ENCODE peak calls at places on chromosome 6, in eight cellular contexts. R, V, A, N, C, Y, I and O are unnamed samples.

GRCh38 chr6:56851104-56851503 is 103.8 kb upstream of the BEND6 start:
- DNase-seq in N (no peak), C (no peak), R (no peak), V (peak; percentile 74), A (peak; percentile 41), I (no peak), Y (no peak), O (no peak)

GRCh38 chr6:13866291-13866690 is 51.9 kb upstream of the MCUR1 start:
- DNase-seq in C (no peak), V (no peak), R (no peak), A (no peak), Y (no peak), N (no peak), I (no peak), O (no peak)

GRCh38 chr6:128238248-128238647 is 282.2 kb downstream of the PTPRK start:
- DNase-seq in N (no peak), A (no peak), C (no peak), V (no peak), Y (no peak), I (no peak), R (no peak), O (no peak)

GRCh38 chr6:135180458-135181332 is at the start of gene MYB:
- DNase-seq in V (peak; percentile 38), C (no peak), I (peak; percentile 61), R (no peak), A (peak; percentile 69), N (peak; percentile 89), Y (peak; percentile 59), O (peak; percentile 92)

GRCh38 chr6:134111062-134111677 is 58.7 kb upstream of the SLC2A12 start:
- DNase-seq in V (peak; percentile 68), N (peak; percentile 66), A (peak; percentile 34), Y (peak; percentile 72), C (no peak), I (no peak), R (no peak), O (peak; percentile 81)

GRCh38 chr6:127342296-127342945 is 988 bp downstream of the ECHDC1 start:
- DNase-seq in A (no peak), C (no peak), N (no peak), V (peak; percentile 54), R (no peak), I (no peak), Y (peak; percentile 3), O (no peak)

GRCh38 chr6:69631552-69632346 is 165.1 kb downstream of the LMBRD1 start:
- DNase-seq in N (no peak), Y (no peak), I (no peak), C (no peak), A (no peak), V (no peak), R (no peak), O (peak; percentile 24)

GRCh38 chr6:47836639-47837038 is 54.8 kb downstream of the OPN5 start:
- DNase-seq in V (no peak), C (no peak), A (no peak), Y (no peak), N (peak; percentile 4), I (no peak), R (no peak), O (peak; percentile 18)

GRCh38 chr6:41489284-41489851 is 56.8 kb upstream of the FOXP4 start:
- DNase-seq in Y (no peak), N (no peak), R (no peak), C (peak; percentile 33), I (peak; percentile 19), A (peak; percentile 41), V (peak; percentile 56), O (no peak)

GRCh38 chr6:108166664-108167448 is 1.0 kb downstream of the NR2E1 start:
- DNase-seq in R (no peak), V (no peak), I (no peak), Y (no peak), C (no peak), N (peak; percentile 11), A (peak; percentile 38), O (no peak)

GRCh38 chr6:74534485-74535211 is 671.2 kb downstream of the COL12A1 start:
- DNase-seq in Y (peak; percentile 90), R (peak; percentile 23), N (no peak), V (peak; percentile 86), I (no peak), A (no peak), C (no peak), O (no peak)

GRCh38 chr6:2021713-2022125 is 223.7 kb downstream of the GMDS start:
- DNase-seq in V (peak; percentile 77), Y (no peak), A (no peak), R (peak; percentile 58), C (peak; percentile 66), I (peak; percentile 74), N (no peak), O (no peak)

GRCh38 chr6:112468359-112468758 is 121.2 kb downstream of the RFPL4B start:
- DNase-seq in V (peak; percentile 65), R (no peak), C (no peak), A (no peak), Y (peak; percentile 1), I (no peak), N (no peak), O (no peak)

GRCh38 chr6:160933256-160933655 is 58.3 kb upstream of the MAP3K4 start:
- DNase-seq in Y (no peak), A (peak; percentile 26), N (no peak), I (peak; percentile 14), C (no peak), R (no peak), V (no peak), O (no peak)

GRCh38 chr6:3390698-3391097 is 66.2 kb downstream of the SLC22A23 start:
- DNase-seq in A (no peak), I (peak; percentile 56), R (no peak), Y (peak; percentile 12), N (no peak), C (peak; percentile 88), V (peak; percentile 69), O (no peak)

GRCh38 chr6:52546678-52547077 is 30.2 kb downstream of the TRAM2 start:
- DNase-seq in I (no peak), A (no peak), Y (no peak), V (no peak), N (no peak), R (no peak), C (no peak), O (peak; percentile 49)

GRCh38 chr6:168554472-168554871 is 113.5 kb downstream of the SMOC2 start:
- DNase-seq in Y (no peak), C (no peak), I (no peak), N (no peak), A (no peak), V (no peak), R (no peak), O (no peak)

GRCh38 chr6:32436995-32437836 is 2.5 kb upstream of the HLA-DRA start:
- DNase-seq in C (no peak), A (no peak), V (peak; percentile 17), R (no peak), N (no peak), I (no peak), Y (no peak), O (peak; percentile 44)

GRCh38 chr6:152356659-152357058 is 280.5 kb downstream of the SYNE1 start:
- DNase-seq in V (peak; percentile 47), Y (peak; percentile 34), I (no peak), C (no peak), A (no peak), N (peak; percentile 14), R (no peak), O (peak; percentile 46)

GRCh38 chr6:112781236-112781635 is 434.1 kb downstream of the RFPL4B start:
- DNase-seq in N (no peak), A (no peak), R (no peak), Y (peak; percentile 17), V (peak; percentile 10), I (no peak), C (no peak), O (no peak)

GRCh38 chr6:125066964-125067363 is 86.6 kb upstream of the TPD52L1 start:
- DNase-seq in C (no peak), I (no peak), Y (no peak), V (peak; percentile 30), A (no peak), N (peak; percentile 33), R (no peak), O (no peak)

GRCh38 chr6:41416165-41416837 is 80.9 kb downstream of the NCR2 start:
- DNase-seq in C (no peak), Y (no peak), I (no peak), R (no peak), N (no peak), V (no peak), A (no peak), O (no peak)

GRCh38 chr6:67165606-67166005 is 1458.6 kb upstream of the EYS start:
- DNase-seq in I (no peak), N (no peak), C (no peak), Y (no peak), A (no peak), R (no peak), V (no peak), O (no peak)

GRCh38 chr6:17165383-17165782 is 63.5 kb downstream of the STMND1 start:
- DNase-seq in V (peak; percentile 55), R (no peak), Y (no peak), I (no peak), C (no peak), A (no peak), N (no peak), O (no peak)

GRCh38 chr6:64281167-64281566 is 645.6 kb downstream of the PHF3 start:
- DNase-seq in C (no peak), I (no peak), N (no peak), V (no peak), Y (no peak), R (no peak), A (no peak), O (no peak)

GRCh38 chr6:64280569-64280968 is 645.0 kb downstream of the PHF3 start:
- DNase-seq in Y (peak; percentile 6), R (peak; percentile 27), N (peak; percentile 14), C (no peak), V (peak; percentile 65), I (no peak), A (peak; percentile 15), O (peak; percentile 16)
- TF ChIP-seq CTCF in Y (peak; percentile 31), R (peak; percentile 69), N (no peak), C (no peak), V (peak; percentile 70), I (no peak), A (no peak), O (peak; percentile 64)

DNA sequence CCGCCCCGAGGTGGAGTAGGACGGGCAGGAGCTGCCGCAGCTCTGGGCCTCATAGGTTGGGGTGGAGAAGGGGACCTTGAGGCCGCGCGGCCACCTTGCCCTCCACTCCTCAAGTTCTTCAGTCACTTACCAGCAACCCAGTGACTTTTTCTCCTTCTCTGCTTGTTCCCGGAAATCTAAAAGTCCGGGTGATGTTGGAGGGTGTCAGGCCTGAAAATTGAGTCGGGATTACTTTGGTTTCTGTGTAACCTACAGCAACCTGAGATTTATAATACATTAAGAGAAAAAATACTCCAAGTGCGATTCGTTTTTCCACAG is 338 bp downstream of the RWDD1 start:
- DNase-seq in N (no peak), A (no peak), C (no peak), V (no peak), Y (no peak), R (no peak), I (no peak), O (no peak)
- TF ChIP-seq CTCF in N (no peak), A (no peak), C (no peak), V (no peak), Y (no peak), R (no peak), I (no peak), O (no peak)

GRCh38 chr6:20440291-20440690 is 38.6 kb downstream of the E2F3 start:
- DNase-seq in A (no peak), N (no peak), C (no peak), V (no peak), I (no peak), Y (no peak), R (no peak), O (no peak)
- TF ChIP-seq CTCF in A (no peak), N (no peak), C (no peak), V (no peak), I (no peak), Y (no peak), R (no peak), O (no peak)

GRCh38 chr6:37365791-37366190 is 12.0 kb downstream of the RNF8 start:
- DNase-seq in A (no peak), I (no peak), V (peak; percentile 35), Y (no peak), C (no peak), R (no peak), N (no peak), O (no peak)
- TF ChIP-seq CTCF in A (no peak), I (peak; percentile 53), V (peak; percentile 46), Y (peak; percentile 13), C (no peak), R (peak; percentile 12), N (no peak), O (peak; percentile 28)